ENCODE peak calls at places on chromosomes 12 and 14, in eight cellular contexts. One of them, this sample, is unnamed.

GRCh38 chr12:126926023-126926600 is 1340.9 kb upstream of the TMEM132C start:
- DNase-seq in HEK293T: no peak
- DNase-seq in CD8-positive, alpha-beta memory T cell: no peak
- DNase-seq in body of pancreas: no peak
- DNase-seq in stromal cell of bone marrow: no peak
- DNase-seq in A549: no peak
- DNase-seq in NCI-H1694: no peak
- DNase-seq in HS-27A: no peak
- DNase-seq in this sample: no peak

GRCh38 chr14:95862243-95862642 is 14.4 kb upstream of the TUNAR start:
- DNase-seq in A549: no peak
- DNase-seq in body of pancreas: no peak
- DNase-seq in HEK293T: no peak
- DNase-seq in CD8-positive, alpha-beta memory T cell: no peak
- DNase-seq in HS-27A: no peak
- DNase-seq in NCI-H1694: no peak
- DNase-seq in stromal cell of bone marrow: no peak
- DNase-seq in this sample: no peak

GRCh38 chr12:79988368-79988767 is 53.5 kb upstream of the PPP1R12A start:
- DNase-seq in NCI-H1694: no peak
- DNase-seq in body of pancreas: no peak
- DNase-seq in CD8-positive, alpha-beta memory T cell: no peak
- DNase-seq in HEK293T: no peak
- DNase-seq in stromal cell of bone marrow: no peak
- DNase-seq in A549: no peak
- DNase-seq in HS-27A: no peak
- DNase-seq in this sample: no peak

GRCh38 chr12:32789911-32790310 is 34.2 kb upstream of the YARS2 start:
- DNase-seq in A549: no peak
- DNase-seq in HS-27A: no peak
- DNase-seq in NCI-H1694: no peak
- DNase-seq in HEK293T: no peak
- DNase-seq in stromal cell of bone marrow: no peak
- DNase-seq in body of pancreas: no peak
- DNase-seq in CD8-positive, alpha-beta memory T cell: no peak
- DNase-seq in this sample: peak

GRCh38 chr12:120342567-120343537 is 15.3 kb upstream of the PLA2G1B start:
- DNase-seq in NCI-H1694: no peak
- DNase-seq in CD8-positive, alpha-beta memory T cell: no peak
- DNase-seq in body of pancreas: no peak
- DNase-seq in A549: no peak
- DNase-seq in stromal cell of bone marrow: no peak
- DNase-seq in HEK293T: no peak
- DNase-seq in HS-27A: no peak
- DNase-seq in this sample: no peak

GRCh38 chr14:39977198-39977597 is 545.0 kb upstream of the FBXO33 start:
- DNase-seq in CD8-positive, alpha-beta memory T cell: no peak
- DNase-seq in HEK293T: no peak
- DNase-seq in stromal cell of bone marrow: no peak
- DNase-seq in NCI-H1694: no peak
- DNase-seq in HS-27A: no peak
- DNase-seq in A549: no peak
- DNase-seq in body of pancreas: no peak
- DNase-seq in this sample: no peak

GRCh38 chr14:103886304-103887169 is 39.2 kb upstream of the PPP1R13B start:
- DNase-seq in HEK293T: no peak
- DNase-seq in HS-27A: no peak
- DNase-seq in body of pancreas: no peak
- DNase-seq in CD8-positive, alpha-beta memory T cell: no peak
- DNase-seq in A549: no peak
- DNase-seq in stromal cell of bone marrow: no peak
- DNase-seq in NCI-H1694: no peak
- DNase-seq in this sample: peak

GRCh38 chr12:92457458-92458195 is 245.2 kb upstream of the PLEKHG7 start:
- DNase-seq in NCI-H1694: no peak
- DNase-seq in stromal cell of bone marrow: no peak
- DNase-seq in HS-27A: no peak
- DNase-seq in CD8-positive, alpha-beta memory T cell: no peak
- DNase-seq in A549: no peak
- DNase-seq in body of pancreas: no peak
- DNase-seq in HEK293T: no peak
- DNase-seq in this sample: peak

GRCh38 chr12:118103231-118103600 is 595 bp downstream of the VSIG10 start:
- DNase-seq in body of pancreas: no peak
- DNase-seq in A549: peak
- DNase-seq in NCI-H1694: no peak
- DNase-seq in CD8-positive, alpha-beta memory T cell: no peak
- DNase-seq in HEK293T: peak
- DNase-seq in HS-27A: no peak
- DNase-seq in stromal cell of bone marrow: no peak
- DNase-seq in this sample: peak

GRCh38 chr12:52074006-52074405 is 4.2 kb downstream of the ATG101 start:
- DNase-seq in CD8-positive, alpha-beta memory T cell: no peak
- DNase-seq in HEK293T: no peak
- DNase-seq in body of pancreas: no peak
- DNase-seq in stromal cell of bone marrow: peak
- DNase-seq in A549: no peak
- DNase-seq in NCI-H1694: no peak
- DNase-seq in HS-27A: no peak
- DNase-seq in this sample: peak

GRCh38 chr12:94320109-94320508 is 139.6 kb downstream of the CEP83 start:
- DNase-seq in A549: no peak
- DNase-seq in CD8-positive, alpha-beta memory T cell: no peak
- DNase-seq in body of pancreas: no peak
- DNase-seq in NCI-H1694: no peak
- DNase-seq in stromal cell of bone marrow: no peak
- DNase-seq in HEK293T: no peak
- DNase-seq in HS-27A: no peak
- DNase-seq in this sample: no peak

GRCh38 chr12:119229837-119230236 is 51.1 kb downstream of the HSPB8 start:
- DNase-seq in CD8-positive, alpha-beta memory T cell: no peak
- DNase-seq in stromal cell of bone marrow: peak
- DNase-seq in HS-27A: no peak
- DNase-seq in HEK293T: peak
- DNase-seq in A549: peak
- DNase-seq in NCI-H1694: peak
- DNase-seq in body of pancreas: peak
- DNase-seq in this sample: peak

GRCh38 chr12:21538259-21538658 is 12.2 kb downstream of the SPX start:
- DNase-seq in stromal cell of bone marrow: no peak
- DNase-seq in NCI-H1694: no peak
- DNase-seq in body of pancreas: no peak
- DNase-seq in HS-27A: no peak
- DNase-seq in A549: no peak
- DNase-seq in CD8-positive, alpha-beta memory T cell: no peak
- DNase-seq in HEK293T: no peak
- DNase-seq in this sample: no peak

GRCh38 chr12:1920436-1920835 is 2.0 kb upstream of the CACNA2D4 start:
- DNase-seq in HS-27A: no peak
- DNase-seq in stromal cell of bone marrow: no peak
- DNase-seq in CD8-positive, alpha-beta memory T cell: no peak
- DNase-seq in NCI-H1694: no peak
- DNase-seq in body of pancreas: no peak
- DNase-seq in HEK293T: peak
- DNase-seq in A549: no peak
- DNase-seq in this sample: no peak

GRCh38 chr14:74257988-74258704 is 18.9 kb downstream of the VSX2 start:
- DNase-seq in A549: no peak
- DNase-seq in HEK293T: no peak
- DNase-seq in CD8-positive, alpha-beta memory T cell: no peak
- DNase-seq in HS-27A: no peak
- DNase-seq in stromal cell of bone marrow: no peak
- DNase-seq in NCI-H1694: no peak
- DNase-seq in body of pancreas: no peak
- DNase-seq in this sample: no peak

GRCh38 chr12:104656921-104657320 is 200.2 kb downstream of the CHST11 start:
- DNase-seq in A549: no peak
- DNase-seq in HS-27A: no peak
- DNase-seq in stromal cell of bone marrow: peak
- DNase-seq in CD8-positive, alpha-beta memory T cell: no peak
- DNase-seq in HEK293T: no peak
- DNase-seq in body of pancreas: no peak
- DNase-seq in NCI-H1694: no peak
- DNase-seq in this sample: peak

GRCh38 chr12:71551529-71551928 is 111.9 kb downstream of the LGR5 start:
- DNase-seq in body of pancreas: no peak
- DNase-seq in NCI-H1694: no peak
- DNase-seq in A549: no peak
- DNase-seq in HS-27A: no peak
- DNase-seq in HEK293T: peak
- DNase-seq in stromal cell of bone marrow: peak
- DNase-seq in CD8-positive, alpha-beta memory T cell: no peak
- DNase-seq in this sample: peak

GRCh38 chr14:59097681-59098080 is 90.8 kb upstream of the DAAM1 start:
- DNase-seq in HEK293T: no peak
- DNase-seq in HS-27A: no peak
- DNase-seq in body of pancreas: no peak
- DNase-seq in stromal cell of bone marrow: no peak
- DNase-seq in A549: no peak
- DNase-seq in NCI-H1694: no peak
- DNase-seq in CD8-positive, alpha-beta memory T cell: no peak
- DNase-seq in this sample: no peak

GRCh38 chr12:66247741-66248140 is 54.6 kb upstream of the HELB start:
- DNase-seq in HEK293T: no peak
- DNase-seq in body of pancreas: no peak
- DNase-seq in NCI-H1694: no peak
- DNase-seq in A549: no peak
- DNase-seq in HS-27A: no peak
- DNase-seq in stromal cell of bone marrow: no peak
- DNase-seq in CD8-positive, alpha-beta memory T cell: no peak
- DNase-seq in this sample: no peak

GRCh38 chr14:76673261-76673660 is 88.0 kb upstream of the VASH1 start:
- DNase-seq in CD8-positive, alpha-beta memory T cell: no peak
- DNase-seq in stromal cell of bone marrow: no peak
- DNase-seq in body of pancreas: no peak
- DNase-seq in A549: no peak
- DNase-seq in HEK293T: no peak
- DNase-seq in HS-27A: no peak
- DNase-seq in NCI-H1694: no peak
- DNase-seq in this sample: no peak

GRCh38 chr14:72700338-72701231 is 193.3 kb downstream of the DPF3 start:
- DNase-seq in A549: no peak
- DNase-seq in NCI-H1694: no peak
- DNase-seq in stromal cell of bone marrow: no peak
- DNase-seq in HEK293T: no peak
- DNase-seq in CD8-positive, alpha-beta memory T cell: no peak
- DNase-seq in HS-27A: no peak
- DNase-seq in body of pancreas: no peak
- DNase-seq in this sample: no peak